ENCODE peak calls at places on chromosomes 11 and 22, in five cellular contexts. C is IMR-90; E is HFF-Myc; M is PC-9; X is naive thymus-derived CD4-positive, alpha-beta T cell. T is an unnamed sample.

GRCh38 chr11:31690041-31690440 is 121.1 kb downstream of the PAX6 start:
- DNase-seq in C (peak), E (no peak), X (no peak), M (no peak), T (no peak)

GRCh38 chr22:44277404-44278135 is 35.2 kb downstream of the SHISAL1 start:
- DNase-seq in C (no peak), E (no peak), X (no peak), M (no peak), T (no peak)

GRCh38 chr11:44861829-44862545 is 88.7 kb downstream of the TP53I11 start:
- DNase-seq in M (peak), E (peak), C (peak), X (peak), T (peak)

GRCh38 chr11:130145328-130145812 is 14.2 kb upstream of the ST14 start:
- DNase-seq in E (no peak), X (no peak), M (no peak), C (no peak), T (no peak)

GRCh38 chr11:46342237-46342636 is 5.0 kb upstream of the DGKZ start:
- DNase-seq in X (no peak), C (no peak), M (no peak), E (no peak), T (no peak)

GRCh38 chr11:473415-473814 is 23.3 kb downstream of the PTDSS2 start:
- DNase-seq in X (no peak), M (no peak), C (no peak), E (no peak), T (no peak)

GRCh38 chr11:94735907-94736306 is 32.2 kb upstream of the AMOTL1 start:
- DNase-seq in M (no peak), E (no peak), X (no peak), C (no peak), T (no peak)

GRCh38 chr22:33781396-33781795 is 138.9 kb downstream of the LARGE1 start:
- DNase-seq in X (no peak), C (peak), E (peak), M (no peak), T (no peak)

GRCh38 chr22:18156878-18157713 is 7.1 kb downstream of the USP18 start:
- DNase-seq in X (no peak), M (peak), C (peak), E (peak), T (no peak)

GRCh38 chr11:129721685-129722084 is 94.0 kb upstream of the TMEM45B start:
- DNase-seq in X (no peak), E (no peak), M (no peak), C (no peak), T (no peak)

GRCh38 chr11:86934933-86935579 is 20.1 kb downstream of the FZD4 start:
- DNase-seq in X (no peak), E (no peak), C (peak), M (no peak), T (no peak)

GRCh38 chr11:12902784-12903491 is 106.2 kb upstream of the RASSF10 start:
- DNase-seq in X (no peak), M (no peak), E (no peak), C (no peak), T (no peak)

GRCh38 chr11:99370557-99371200 is 349.9 kb downstream of the CNTN5 start:
- DNase-seq in M (peak), E (no peak), C (peak), X (no peak), T (no peak)

GRCh38 chr11:104883342-104883741 is 14.9 kb downstream of the CASP12 start:
- DNase-seq in C (no peak), E (no peak), X (no peak), M (no peak), T (no peak)

GRCh38 chr22:44400763-44401060 is 88.0 kb upstream of the SHISAL1 start:
- DNase-seq in E (no peak), M (no peak), X (no peak), C (no peak), T (no peak)

GRCh38 chr11:7577883-7578242 is 64.1 kb downstream of the PPFIBP2 start:
- DNase-seq in C (peak), X (no peak), E (peak), M (no peak), T (no peak)
- H3K4me3 ChIP-seq in C (peak), X (no peak), E (peak), M (no peak), T (no peak)

GRCh38 chr11:133842053-133842452 is 3.3 kb downstream of the SPATA19 start:
- DNase-seq in M (no peak), E (no peak), X (no peak), C (no peak), T (no peak)

GRCh38 chr11:133844217-133844616 is 1.1 kb downstream of the SPATA19 start:
- DNase-seq in X (no peak), E (no peak), M (no peak), C (no peak), T (no peak)

GRCh38 chr11:133843454-133843987 is 1.8 kb downstream of the SPATA19 start:
- DNase-seq in C (no peak), M (no peak), E (no peak), X (no peak), T (no peak)

GRCh38 chr11:133841279-133842043 is 3.9 kb downstream of the SPATA19 start:
- DNase-seq in X (no peak), C (no peak), E (no peak), M (no peak), T (no peak)

GRCh38 chr11:133842730-133843129 is 2.6 kb downstream of the SPATA19 start:
- DNase-seq in X (no peak), M (no peak), C (no peak), E (no peak), T (no peak)
- H3K4me3 ChIP-seq in X (no peak), M (no peak), C (no peak), E (no peak), T (no peak)

GRCh38 chr22:22169923-22170322 is 74.7 kb upstream of the VPREB1 start:
- DNase-seq in E (no peak), C (no peak), M (no peak), X (no peak), T (no peak)
- H3K4me3 ChIP-seq in E (no peak), C (no peak), M (no peak), X (no peak), T (no peak)

GRCh38 chr11:1889941-1890855 is 1.5 kb downstream of the PRR33 start:
- DNase-seq in E (no peak), X (no peak), M (no peak), C (no peak), T (no peak)

GRCh38 chr11:1892558-1892957 is 863 bp upstream of the PRR33 start:
- DNase-seq in E (no peak), X (no peak), M (no peak), C (no peak), T (no peak)

GRCh38 chr11:1891831-1892115 is at the start of gene PRR33:
- DNase-seq in M (no peak), C (no peak), X (no peak), E (no peak), T (no peak)

GRCh38 chr11:1892116-1892515 is 421 bp upstream of the PRR33 start:
- DNase-seq in M (no peak), C (no peak), X (no peak), E (no peak), T (no peak)

GRCh38 chr11:1890856-1891830 is 552 bp downstream of the PRR33 start:
- DNase-seq in E (no peak), C (no peak), M (no peak), X (no peak), T (no peak)
- H3K4me3 ChIP-seq in E (no peak), C (no peak), M (no peak), X (peak), T (no peak)

DNA sequence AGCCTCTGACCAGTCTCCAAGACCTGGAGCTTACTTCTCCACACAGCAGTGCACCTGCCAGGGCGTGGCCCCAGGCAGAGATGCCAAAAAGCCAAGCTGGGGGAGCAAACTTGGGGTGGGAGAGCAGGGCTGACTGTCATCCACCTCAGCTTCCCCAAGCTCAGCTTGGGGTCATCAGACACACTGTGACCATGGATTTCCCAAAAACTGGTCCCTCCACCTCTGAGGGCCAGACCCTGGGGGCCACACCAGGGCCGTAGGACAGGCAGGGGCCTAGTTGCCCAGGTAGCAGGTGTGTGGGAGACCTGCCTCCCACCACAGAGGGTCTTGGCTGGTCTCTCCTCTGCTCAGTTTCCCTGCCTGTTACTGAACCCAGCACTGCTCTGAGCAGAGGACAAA is 30.6 kb downstream of the ARVCF start:
- DNase-seq in E (no peak), X (no peak), M (no peak), C (no peak), T (no peak)
- H3K4me3 ChIP-seq in E (peak), X (no peak), M (peak), C (peak), T (peak)

GRCh38 chr22:37329239-37330140 is 47.2 kb downstream of the CYTH4 start:
- DNase-seq in M (peak), X (no peak), E (no peak), C (peak), T (no peak)

GRCh38 chr22:37331811-37332536 is 49.7 kb downstream of the CYTH4 start:
- DNase-seq in E (no peak), C (peak), X (no peak), M (no peak), T (no peak)

GRCh38 chr22:37333724-37334460 is 51.6 kb downstream of the CYTH4 start:
- DNase-seq in X (no peak), E (no peak), C (no peak), M (no peak), T (no peak)

GRCh38 chr22:37330200-37331033 is 48.1 kb downstream of the CYTH4 start:
- DNase-seq in X (no peak), M (peak), C (peak), E (peak), T (no peak)

GRCh38 chr22:37331034-37331428 is 48.7 kb downstream of the CYTH4 start:
- DNase-seq in E (no peak), X (no peak), M (no peak), C (peak), T (no peak)
- H3K4me3 ChIP-seq in E (no peak), X (no peak), M (no peak), C (no peak), T (no peak)

DNA sequence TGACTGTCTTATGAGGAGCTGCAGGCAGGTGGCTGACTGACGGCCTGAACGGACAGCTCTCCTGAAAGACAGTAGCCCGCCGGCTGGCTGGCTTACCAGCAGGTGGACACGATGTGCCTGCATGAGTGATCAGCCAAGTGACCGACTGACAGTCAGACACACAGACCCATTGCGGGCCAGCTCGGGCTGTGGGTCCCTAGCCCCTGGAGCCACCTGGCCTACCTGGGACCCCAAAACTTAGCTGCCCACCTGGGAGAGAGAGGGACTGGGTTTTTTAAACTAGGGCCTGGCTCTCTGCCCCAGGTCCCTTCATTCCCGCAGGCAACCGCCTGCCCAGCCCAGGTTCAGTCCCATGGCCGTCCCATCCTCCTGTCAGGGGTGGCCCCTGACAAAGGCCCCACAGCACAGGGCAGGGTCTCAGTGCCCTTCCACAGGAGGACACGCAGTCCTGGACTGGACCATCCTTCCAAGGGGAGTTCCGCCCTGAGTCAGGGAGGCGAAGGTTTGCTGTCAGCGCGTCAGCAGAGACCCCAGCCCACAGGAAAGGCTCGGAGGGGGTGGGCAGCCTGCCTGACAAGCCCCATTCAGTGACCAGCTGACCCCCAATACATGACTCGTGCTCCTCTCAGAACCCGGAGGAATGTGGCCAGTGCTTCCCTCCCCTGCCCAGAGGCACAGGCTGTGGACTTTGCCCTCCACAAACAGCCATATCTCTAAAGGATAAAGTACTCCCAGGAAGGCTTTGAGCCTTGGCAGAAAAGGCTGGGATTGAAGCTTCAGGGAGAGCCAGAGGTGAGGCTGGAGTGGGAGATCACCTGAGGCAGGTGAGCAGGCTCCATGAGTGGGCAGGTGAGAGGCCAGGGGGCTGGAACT is 8.4 kb downstream of the SLCO2B1 start:
- DNase-seq in M (no peak), E (no peak), C (no peak), X (no peak), T (no peak)
- H3K4me3 ChIP-seq in M (no peak), E (no peak), C (no peak), X (no peak), T (no peak)

T was measured in Panc1.